ENCODE peak calls at places on chromosomes 4 and X, in five cellular contexts. One of them, this sample, is unnamed. For H3K9me3, the result is how much of the 10 kb centered on the place peaks cover.

GRCh38 chr4:139595989-139596679 is 40.1 kb upstream of the SETD7 start:
- DNase-seq in tibial artery: peak
- DNase-seq in MM.1S: no peak
- DNase-seq in psoas muscle: peak
- DNase-seq in heart right ventricle: no peak
- DNase-seq in this sample: no peak

GRCh38 chr4:38223306-38223705 is 263.1 kb downstream of the PTTG2 start:
- DNase-seq in tibial artery: peak
- DNase-seq in MM.1S: no peak
- DNase-seq in psoas muscle: no peak
- DNase-seq in heart right ventricle: no peak
- DNase-seq in this sample: no peak

GRCh38 chrX:115940888-115941332 is 229.6 kb upstream of the AGTR2 start:
- DNase-seq in tibial artery: peak
- DNase-seq in MM.1S: peak
- DNase-seq in psoas muscle: peak
- DNase-seq in heart right ventricle: no peak
- DNase-seq in this sample: no peak

GRCh38 chr4:168257663-168258235 is 60.8 kb downstream of the DDX60 start:
- DNase-seq in tibial artery: no peak
- DNase-seq in MM.1S: no peak
- DNase-seq in psoas muscle: no peak
- DNase-seq in heart right ventricle: no peak
- DNase-seq in this sample: no peak

GRCh38 chr4:147985376-147985775 is 253.5 kb downstream of the ARHGAP10 start:
- DNase-seq in tibial artery: no peak
- DNase-seq in MM.1S: no peak
- DNase-seq in psoas muscle: no peak
- DNase-seq in heart right ventricle: no peak
- DNase-seq in this sample: no peak

GRCh38 chrX:55908685-55909212 is 191.2 kb downstream of the RRAGB start:
- DNase-seq in tibial artery: peak
- DNase-seq in MM.1S: peak
- DNase-seq in psoas muscle: no peak
- DNase-seq in heart right ventricle: peak
- DNase-seq in this sample: no peak

GRCh38 chrX:1466971-1467561 is 14.4 kb upstream of the ASMTL start:
- DNase-seq in tibial artery: no peak
- DNase-seq in MM.1S: peak
- DNase-seq in psoas muscle: no peak
- DNase-seq in heart right ventricle: no peak
- DNase-seq in this sample: no peak

GRCh38 chr4:117334451-117335188 is 249.2 kb upstream of the TRAM1L1 start:
- DNase-seq in tibial artery: no peak
- DNase-seq in MM.1S: peak
- DNase-seq in psoas muscle: no peak
- DNase-seq in heart right ventricle: no peak
- DNase-seq in this sample: no peak

GRCh38 chrX:17161991-17162390 is 213.0 kb upstream of the NHS start:
- DNase-seq in tibial artery: no peak
- DNase-seq in MM.1S: no peak
- DNase-seq in psoas muscle: no peak
- DNase-seq in heart right ventricle: no peak
- DNase-seq in this sample: no peak
- H3K9me3 ChIP-seq in tibial artery: under half
- H3K9me3 ChIP-seq in MM.1S: under half
- H3K9me3 ChIP-seq in psoas muscle: half or more
- H3K9me3 ChIP-seq in heart right ventricle: under half
- H3K9me3 ChIP-seq in this sample: under half

GRCh38 chr4:150342945-150343344 is 239.0 kb upstream of the MAB21L2 start:
- DNase-seq in tibial artery: no peak
- DNase-seq in MM.1S: no peak
- DNase-seq in psoas muscle: no peak
- DNase-seq in heart right ventricle: peak
- DNase-seq in this sample: no peak

GRCh38 chr4:150343796-150344195 is 238.2 kb upstream of the MAB21L2 start:
- DNase-seq in tibial artery: no peak
- DNase-seq in MM.1S: no peak
- DNase-seq in psoas muscle: no peak
- DNase-seq in heart right ventricle: no peak
- DNase-seq in this sample: no peak

DNA sequence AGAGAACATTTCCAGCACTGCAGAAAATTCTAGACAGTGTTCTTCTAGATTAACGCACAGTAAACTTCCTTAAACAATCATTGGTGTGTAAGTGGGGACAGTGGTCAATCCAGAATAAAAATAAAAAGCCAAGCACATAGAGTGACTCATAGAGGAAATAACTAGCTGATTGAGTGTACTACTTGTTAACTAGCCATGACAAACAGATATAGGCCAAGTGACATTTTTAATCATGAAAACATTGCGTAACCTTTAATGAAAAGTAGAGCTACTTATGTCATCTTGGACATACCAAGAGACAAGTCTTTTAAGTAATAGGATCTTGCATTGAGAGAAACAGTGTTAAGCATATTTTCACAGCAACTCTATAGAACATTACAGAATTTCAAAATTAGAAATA is 233.9 kb upstream of the MAB21L2 start:
- DNase-seq in tibial artery: no peak
- DNase-seq in MM.1S: no peak
- DNase-seq in psoas muscle: no peak
- DNase-seq in heart right ventricle: no peak
- DNase-seq in this sample: no peak
- H3K27ac ChIP-seq in tibial artery: no peak
- H3K27ac ChIP-seq in MM.1S: no peak
- H3K27ac ChIP-seq in psoas muscle: no peak
- H3K27ac ChIP-seq in heart right ventricle: no peak
- H3K27ac ChIP-seq in this sample: no peak

GRCh38 chrX:51496501-51497291 is at the start of gene NUDT11:
- DNase-seq in tibial artery: peak
- DNase-seq in MM.1S: peak
- DNase-seq in psoas muscle: peak
- DNase-seq in heart right ventricle: peak
- DNase-seq in this sample: no peak

GRCh38 chrX:51494409-51494808 is 2.0 kb downstream of the NUDT11 start:
- DNase-seq in tibial artery: no peak
- DNase-seq in MM.1S: peak
- DNase-seq in psoas muscle: no peak
- DNase-seq in heart right ventricle: no peak
- DNase-seq in this sample: no peak
- TF ChIP-seq CTCF in tibial artery: no peak
- TF ChIP-seq CTCF in MM.1S: peak
- TF ChIP-seq CTCF in psoas muscle: no peak
- TF ChIP-seq CTCF in heart right ventricle: no peak
- TF ChIP-seq CTCF in this sample: no peak

DNA sequence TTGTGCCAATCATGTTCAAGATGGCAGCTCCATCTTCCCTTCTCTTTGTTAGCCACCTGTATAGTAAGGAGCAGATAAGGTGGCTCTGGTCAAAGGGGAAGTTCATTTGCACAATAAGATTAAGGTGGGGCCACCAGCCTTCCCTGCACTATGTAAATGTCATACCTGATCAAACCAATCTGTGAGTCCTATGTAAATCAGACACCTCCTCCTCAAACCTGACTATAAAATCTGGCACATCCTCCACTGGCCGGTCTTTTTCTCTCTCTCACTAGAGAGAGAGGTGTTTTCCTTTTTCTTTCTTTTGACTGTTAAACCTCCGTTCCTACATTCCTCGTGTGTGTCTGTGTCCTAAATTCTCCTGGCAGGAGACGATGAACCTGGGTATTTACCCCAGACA is 572.5 kb upstream of the AADAT start:
- DNase-seq in tibial artery: no peak
- DNase-seq in MM.1S: no peak
- DNase-seq in psoas muscle: no peak
- DNase-seq in heart right ventricle: no peak
- DNase-seq in this sample: no peak
- H3K9me3 ChIP-seq in tibial artery: under half
- H3K9me3 ChIP-seq in MM.1S: under half
- H3K9me3 ChIP-seq in psoas muscle: under half
- H3K9me3 ChIP-seq in heart right ventricle: under half
- H3K9me3 ChIP-seq in this sample: under half

GRCh38 chr4:36218121-36218520 is 26.2 kb downstream of the ARAP2 start:
- DNase-seq in tibial artery: no peak
- DNase-seq in MM.1S: no peak
- DNase-seq in psoas muscle: no peak
- DNase-seq in heart right ventricle: no peak
- DNase-seq in this sample: no peak
- H3K27ac ChIP-seq in tibial artery: no peak
- H3K27ac ChIP-seq in MM.1S: no peak
- H3K27ac ChIP-seq in psoas muscle: no peak
- H3K27ac ChIP-seq in heart right ventricle: no peak
- H3K27ac ChIP-seq in this sample: no peak

This sample was measured in CD4-positive, alpha-beta T cell.